ENCODE peak calls at places on chromosomes 1 and 21, in six cellular contexts. O, S, Z, L, P and A are unnamed samples.
A peak's percentile ranks its signal among the peaks of the same experiment; 100 is the strongest.

GRCh38 chr1:34905098-34905459 is 24.4 kb downstream of the DLGAP3 start:
- DNase-seq in O (no peak), S (no peak), Z (no peak), L (no peak), P (no peak), A (no peak)

GRCh38 chr1:174841747-174842146 is 158.0 kb upstream of the CACYBP start:
- DNase-seq in O (no peak), S (no peak), Z (no peak), L (no peak), P (no peak), A (no peak)

GRCh38 chr1:228289996-228290881 is 82.4 kb downstream of the OBSCN start:
- DNase-seq in O (no peak), S (no peak), Z (no peak), L (no peak), P (no peak), A (no peak)

GRCh38 chr21:45277101-45278045 is 10.3 kb downstream of the POFUT2 start:
- DNase-seq in O (peak; percentile 7), S (no peak), Z (no peak), L (no peak), P (no peak), A (no peak)

GRCh38 chr1:228459091-228459993 is 27.8 kb upstream of the RNF187 start:
- DNase-seq in O (peak; percentile 56), S (no peak), Z (peak; percentile 85), L (peak; percentile 45), P (peak; percentile 87), A (peak; percentile 69)

GRCh38 chr1:44503625-44504024 is 98.6 kb downstream of the RNF220 start:
- DNase-seq in O (no peak), S (no peak), Z (no peak), L (no peak), P (no peak), A (no peak)

GRCh38 chr1:154527192-154527591 is 25.0 kb upstream of the SHE start:
- DNase-seq in O (no peak), S (no peak), Z (no peak), L (no peak), P (no peak), A (no peak)

GRCh38 chr21:43277481-43278351 is 108.9 kb downstream of the CRYAA start:
- DNase-seq in O (no peak), S (no peak), Z (no peak), L (no peak), P (no peak), A (no peak)

GRCh38 chr1:15668089-15668754 is 15.9 kb upstream of the PLEKHM2 start:
- DNase-seq in O (no peak), S (no peak), Z (no peak), L (no peak), P (peak; percentile 41), A (no peak)

GRCh38 chr1:171566467-171566866 is 55.6 kb upstream of the MYOCOS start:
- DNase-seq in O (no peak), S (no peak), Z (peak; percentile 9), L (no peak), P (peak; percentile 11), A (no peak)

GRCh38 chr1:230112131-230112701 is 45.2 kb downstream of the GALNT2 start:
- DNase-seq in O (peak; percentile 80), S (no peak), Z (no peak), L (no peak), P (no peak), A (no peak)

GRCh38 chr1:240941706-240942370 is 329.9 kb upstream of the GREM2 start:
- DNase-seq in O (peak; percentile 70), S (no peak), Z (no peak), L (no peak), P (no peak), A (no peak)

GRCh38 chr1:187948170-187948794 is 1119.5 kb downstream of the PLA2G4A start:
- DNase-seq in O (no peak), S (no peak), Z (no peak), L (no peak), P (no peak), A (no peak)

GRCh38 chr1:20059847-20060246 is 10.1 kb upstream of the PLA2G5 start:
- DNase-seq in O (no peak), S (no peak), Z (no peak), L (no peak), P (no peak), A (no peak)

GRCh38 chr1:86460998-86461397 is 7.7 kb upstream of the CLCA1 start:
- DNase-seq in O (no peak), S (no peak), Z (no peak), L (no peak), P (no peak), A (no peak)

GRCh38 chr21:35390013-35390776 is 341.1 kb upstream of the RUNX1 start:
- DNase-seq in O (no peak), S (no peak), Z (peak; percentile 62), L (no peak), P (peak; percentile 26), A (no peak)

DNA sequence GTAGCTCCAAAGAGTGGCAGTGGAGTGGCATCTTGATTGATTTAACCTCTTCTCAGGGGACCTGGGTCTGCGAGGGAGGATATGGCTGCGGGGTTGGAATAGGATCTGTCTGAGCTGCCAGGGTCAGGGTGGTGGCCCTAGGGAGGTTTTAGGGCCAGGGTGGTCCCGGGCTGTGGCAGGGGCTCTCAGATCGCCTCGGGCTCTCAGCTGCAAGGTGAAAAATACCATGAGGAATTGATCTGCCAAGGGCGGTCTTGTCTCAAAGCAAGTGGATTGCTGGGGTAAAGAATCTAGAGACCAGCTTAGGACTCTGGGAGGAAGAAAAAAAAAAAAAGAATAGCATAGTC is 3.7 kb downstream of the SIM2 start:
- DNase-seq in O (no peak), S (no peak), Z (no peak), L (no peak), P (no peak), A (no peak)
- H3K4me3 ChIP-seq in O (no peak overlapping the region), S (no peak overlapping the region), Z (no peak overlapping the region), L (no peak overlapping the region), P (no peak overlapping the region), A (no peak overlapping the region)

GRCh38 chr1:28112388-28113311 is 24.2 kb upstream of the EYA3 start:
- DNase-seq in O (peak; percentile 20), S (peak; percentile 6), Z (peak; percentile 92), L (no peak), P (peak; percentile 55), A (no peak)
- TF ChIP-seq CTCF in O (peak; percentile 52), S (no peak), Z (peak; percentile 30), L (peak; percentile 40), P (peak; percentile 21), A (no peak)

DNA sequence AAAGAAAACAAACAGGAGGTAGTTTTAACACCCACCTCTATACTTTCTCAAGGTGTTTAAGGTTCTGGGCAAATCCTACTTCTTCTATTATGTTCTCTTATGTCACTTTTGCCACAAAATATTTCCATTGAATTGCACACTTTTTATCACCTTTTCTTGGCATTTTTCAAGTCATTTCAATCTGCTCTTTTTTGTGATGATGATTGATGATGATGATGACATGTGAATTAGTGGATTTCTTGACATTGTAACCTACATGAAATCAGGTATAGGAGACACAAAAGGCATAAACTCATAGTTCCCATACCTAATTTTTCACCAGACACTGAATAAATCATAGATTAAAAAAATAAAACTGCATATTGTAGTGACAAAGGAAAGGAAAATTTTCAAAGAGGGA is 4.2 kb downstream of the PTPRC start:
- DNase-seq in O (no peak), S (no peak), Z (no peak), L (no peak), P (no peak), A (no peak)
- H3K4me3 ChIP-seq in O (no peak overlapping the region), S (no peak overlapping the region), Z (no peak overlapping the region), L (no peak overlapping the region), P (no peak overlapping the region), A (peak overlapping the region; percentile 83)

GRCh38 chr1:231383159-231383855 is 38.8 kb downstream of the EGLN1 start:
- DNase-seq in O (no peak), S (no peak), Z (peak; percentile 58), L (no peak), P (no peak), A (no peak)

GRCh38 chr1:231385118-231385748 is 36.9 kb downstream of the EGLN1 start:
- DNase-seq in O (no peak), S (no peak), Z (no peak), L (no peak), P (no peak), A (no peak)

GRCh38 chr1:231382426-231382825 is 39.7 kb downstream of the EGLN1 start:
- DNase-seq in O (no peak), S (no peak), Z (no peak), L (no peak), P (no peak), A (no peak)

GRCh38 chr1:231376875-231377549 is 38.9 kb downstream of the SPRTN start:
- DNase-seq in O (no peak), S (no peak), Z (no peak), L (no peak), P (no peak), A (no peak)

DNA sequence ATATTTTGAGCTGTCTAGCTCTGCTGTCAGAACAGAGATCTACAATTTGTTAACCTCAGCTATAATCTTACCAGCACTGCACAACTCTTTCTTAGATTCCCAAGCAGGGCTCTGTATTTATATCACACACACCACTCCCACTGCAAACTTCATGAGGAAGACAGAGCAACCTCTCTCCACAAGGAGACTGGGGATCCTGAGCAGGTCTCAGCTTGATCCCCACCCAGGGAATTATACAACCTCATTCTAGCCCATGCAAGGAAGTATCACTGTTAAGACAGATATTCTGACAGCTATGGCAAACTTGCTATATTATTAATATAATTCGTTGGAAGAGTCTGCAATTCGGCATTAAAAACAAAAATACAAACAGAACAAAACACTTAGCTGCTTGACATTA is 40.4 kb downstream of the EGLN1 start:
- DNase-seq in O (no peak), S (no peak), Z (no peak), L (no peak), P (no peak), A (no peak)
- TF ChIP-seq CTCF in O (no peak), S (no peak), Z (no peak), L (no peak), P (no peak), A (no peak)